ENCODE peak calls at places on chromosomes 5 and 9, in ten cellular contexts. L, Y, V, A, J, D, R, X, M and Z are unnamed samples.

GRCh38 chr5:80565330-80565729 is 4.8 kb downstream of the ANKRD34B start:
- DNase-seq in R (no peak), D (no peak), A (no peak), M (no peak), J (no peak), L (no peak), X (no peak), Y (no peak), V (no peak), Z (no peak)

GRCh38 chr5:141811287-141812155 is 66.7 kb downstream of the PCDH1 start:
- DNase-seq in X (no peak), M (no peak), J (peak; percentile 69), A (no peak), D (no peak), L (no peak), R (no peak), Y (no peak), V (no peak), Z (peak; percentile 25)

GRCh38 chr5:154782812-154783592 is 27.8 kb downstream of the LARP1 start:
- DNase-seq in V (no peak), J (no peak), Y (no peak), R (no peak), D (no peak), A (no peak), L (no peak), X (no peak), M (no peak), Z (no peak)

GRCh38 chr9:35736201-35736633 is 3.8 kb downstream of the CREB3 start:
- DNase-seq in D (no peak), Y (peak; percentile 75), L (no peak), R (peak; percentile 79), X (peak; percentile 86), V (no peak), M (peak; percentile 66), A (peak; percentile 83), J (no peak), Z (peak; percentile 79)

GRCh38 chr9:131420913-131421312 is 27.0 kb downstream of the PRRC2B start:
- DNase-seq in X (peak; percentile 58), L (no peak), M (no peak), D (no peak), V (no peak), A (no peak), J (no peak), R (peak; percentile 60), Y (no peak), Z (no peak)

GRCh38 chr5:123351315-123351714 is 71.9 kb downstream of the CEP120 start:
- DNase-seq in J (no peak), L (no peak), M (no peak), X (no peak), A (no peak), Y (no peak), V (no peak), R (peak; percentile 69), D (no peak), Z (no peak)

GRCh38 chr9:126431112-126431742 is 104.6 kb downstream of the MVB12B start:
- DNase-seq in M (no peak), X (no peak), V (no peak), R (no peak), D (no peak), A (no peak), Y (no peak), J (no peak), L (no peak), Z (no peak)

GRCh38 chr9:129496187-129497063 is 124.5 kb downstream of the C9orf50 start:
- DNase-seq in J (no peak), R (peak; percentile 91), Y (peak; percentile 96), V (peak; percentile 96), D (peak; percentile 99), M (peak; percentile 95), A (peak; percentile 99), L (peak; percentile 95), X (peak; percentile 94), Z (peak; percentile 74)

GRCh38 chr9:37485389-37486255 is at the start of gene POLR1E:
- DNase-seq in A (peak; percentile 97), D (peak; percentile 97), M (peak; percentile 93), V (peak; percentile 96), X (peak; percentile 94), R (peak; percentile 89), L (peak; percentile 93), J (peak; percentile 95), Y (peak; percentile 98), Z (peak; percentile 96)
- TF ChIP-seq POLR2A in A (peak; percentile 43), D (peak; percentile 27), M (no peak), V (peak; percentile 73), X (peak; percentile 87), R (peak; percentile 95), L (peak; percentile 86), J (peak; percentile 89), Y (no peak), Z (peak; percentile 89)

GRCh38 chr9:89601856-89602562 is 2.8 kb upstream of the GADD45G start:
- DNase-seq in R (no peak), A (peak; percentile 41), X (no peak), V (no peak), J (no peak), D (peak; percentile 41), Y (no peak), L (peak; percentile 10), M (no peak), Z (no peak)

GRCh38 chr9:89602978-89603628 is 1.7 kb upstream of the GADD45G start:
- DNase-seq in J (peak; percentile 53), V (peak; percentile 94), L (peak; percentile 90), X (peak; percentile 88), Y (peak; percentile 95), A (peak; percentile 94), D (peak; percentile 91), R (peak; percentile 67), M (peak; percentile 88), Z (peak; percentile 84)

GRCh38 chr9:89604463-89605180 is at the start of gene GADD45G:
- DNase-seq in J (peak; percentile 80), L (peak; percentile 93), X (peak; percentile 56), R (peak; percentile 61), M (peak; percentile 89), V (peak; percentile 97), A (peak; percentile 97), D (peak; percentile 93), Y (peak; percentile 94), Z (peak; percentile 93)

GRCh38 chr9:89605181-89606048 is 603 bp downstream of the GADD45G start:
- DNase-seq in M (peak; percentile 54), V (peak; percentile 69), Y (peak; percentile 57), A (peak; percentile 87), J (no peak), X (peak; percentile 9), L (peak; percentile 59), D (peak; percentile 86), R (peak; percentile 19), Z (peak; percentile 81)

DNA sequence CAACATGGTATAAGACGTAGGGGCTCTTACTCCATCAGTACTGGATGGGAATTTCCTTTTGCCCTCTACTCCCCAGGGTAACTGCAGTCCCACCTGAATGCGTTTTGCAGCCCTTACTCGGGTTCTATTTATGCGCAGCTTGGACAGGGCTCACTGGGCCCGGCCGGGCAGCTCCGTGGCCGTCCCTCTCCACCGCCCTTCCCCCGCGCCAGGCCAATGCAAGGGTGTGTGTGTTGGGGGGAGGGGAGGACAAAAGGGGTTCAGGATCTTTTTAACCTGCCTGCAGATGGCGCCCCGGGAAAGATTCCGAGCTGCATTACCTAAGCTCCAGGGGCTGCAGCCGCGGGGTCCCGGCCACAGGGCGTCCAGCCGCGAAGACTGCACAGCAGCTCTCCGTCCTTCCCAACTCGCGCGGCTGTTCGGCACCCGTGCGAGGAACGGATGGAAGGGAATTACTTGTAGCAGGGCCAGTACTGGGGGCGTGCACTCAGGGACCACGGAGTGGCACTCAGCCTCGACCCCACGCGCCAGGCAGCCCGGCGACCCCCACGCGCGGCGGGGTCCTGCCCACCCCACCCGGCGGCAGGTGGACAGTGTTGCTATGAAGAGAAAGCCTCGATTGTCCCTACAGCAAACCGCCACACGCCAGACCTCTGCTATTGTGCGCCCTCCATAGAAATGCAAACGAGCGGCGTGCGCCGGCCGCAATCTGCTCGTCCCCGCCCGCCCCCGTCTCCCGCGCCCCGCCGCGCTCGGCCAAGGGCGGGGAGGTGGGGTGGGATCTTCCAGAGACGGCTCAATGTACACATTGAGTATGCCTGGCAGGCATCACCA is 966 bp upstream of the GADD45G start:
- DNase-seq in X (peak; percentile 72), Y (peak; percentile 81), D (peak; percentile 82), J (no peak), V (peak; percentile 84), L (peak; percentile 70), M (peak; percentile 77), R (peak; percentile 11), A (peak; percentile 88), Z (peak; percentile 59)
- TF ChIP-seq POLR2A in X (no peak), Y (no peak), D (no peak), J (no peak), V (no peak), L (no peak), M (no peak), R (no peak), A (no peak), Z (no peak)

GRCh38 chr9:114787781-114788498 is 17.9 kb downstream of the TNFSF15 start:
- DNase-seq in L (no peak), M (no peak), D (no peak), V (no peak), X (no peak), R (no peak), A (no peak), Y (no peak), J (no peak), Z (no peak)
- TF ChIP-seq POLR2A in L (no peak), M (no peak), D (no peak), V (no peak), X (no peak), R (no peak), A (no peak), Y (no peak), J (no peak), Z (no peak)

GRCh38 chr9:105697871-105698270 is 3.5 kb downstream of the TMEM38B start:
- DNase-seq in M (no peak), Y (no peak), J (no peak), L (no peak), R (peak; percentile 38), X (no peak), V (no peak), D (no peak), A (no peak), Z (no peak)

GRCh38 chr9:105693435-105694275 is 686 bp upstream of the TMEM38B start:
- DNase-seq in M (no peak), J (no peak), V (no peak), L (no peak), X (no peak), A (no peak), R (peak; percentile 2), Y (no peak), D (no peak), Z (no peak)

GRCh38 chr9:105694320-105694847 is at the start of gene TMEM38B:
- DNase-seq in M (peak; percentile 87), J (peak; percentile 82), Y (peak; percentile 86), V (peak; percentile 85), L (peak; percentile 81), X (peak; percentile 59), D (peak; percentile 82), R (peak; percentile 58), A (peak; percentile 86), Z (peak; percentile 83)

GRCh38 chr9:105696219-105696793 is 2.0 kb downstream of the TMEM38B start:
- DNase-seq in Y (no peak), J (no peak), A (no peak), L (no peak), M (no peak), D (no peak), V (no peak), X (no peak), R (no peak), Z (no peak)

GRCh38 chr9:105694848-105695581 is 674 bp downstream of the TMEM38B start:
- DNase-seq in V (peak; percentile 70), M (peak; percentile 62), J (peak; percentile 28), D (peak; percentile 87), X (peak; percentile 51), L (peak; percentile 56), R (peak; percentile 37), A (peak; percentile 82), Y (peak; percentile 60), Z (peak; percentile 79)
- TF ChIP-seq POLR2A in V (peak; percentile 33), M (no peak), J (no peak), D (peak; percentile 52), X (no peak), L (no peak), R (no peak), A (no peak), Y (no peak), Z (no peak)